ENCODE peak calls at places on chromosomes 3 and 15, in six cellular contexts. W is SK-N-SH, L is GM12878, V is HCT116, K is HepG2, Z is H1. P is an unnamed sample.

GRCh38 chr15:34374816-34375215 is 7.8 kb upstream of the LPCAT4 start:
- DNase-seq in W (no peak), L (no peak), V (no peak), K (no peak), Z (no peak), P (no peak)

GRCh38 chr3:45631486-45631885 is 36.9 kb downstream of the LIMD1 start:
- DNase-seq in W (no peak), L (no peak), V (no peak), K (no peak), Z (no peak), P (no peak)

GRCh38 chr3:11240496-11240895 is 31.7 kb upstream of the ATG7 start:
- DNase-seq in W (no peak), L (no peak), V (no peak), K (no peak), Z (no peak), P (no peak)

GRCh38 chr3:195015021-195015420 is 255.9 kb downstream of the XXYLT1 start:
- DNase-seq in W (no peak), L (no peak), V (no peak), K (no peak), Z (no peak), P (no peak)

GRCh38 chr3:184748219-184749135 is 36.6 kb upstream of the MAGEF1 start:
- DNase-seq in W (peak), L (peak), V (peak), K (peak), Z (no peak), P (peak)

GRCh38 chr15:34436956-34437442 is 609 bp downstream of the GOLGA8A start:
- DNase-seq in W (peak), L (no peak), V (no peak), K (peak), Z (no peak), P (peak)

GRCh38 chr3:52444860-52445793 is at the start of gene SEMA3G:
- DNase-seq in W (peak), L (no peak), V (peak), K (peak), Z (peak), P (peak)

GRCh38 chr3:185605566-185605965 is 19.5 kb downstream of the SENP2 start:
- DNase-seq in W (no peak), L (no peak), V (no peak), K (no peak), Z (no peak), P (no peak)

GRCh38 chr3:73350988-73351387 is 273.8 kb downstream of the PDZRN3 start:
- DNase-seq in W (no peak), L (no peak), V (no peak), K (no peak), Z (no peak), P (no peak)

GRCh38 chr15:58441376-58442070 is 9.7 kb downstream of the LIPC start:
- DNase-seq in W (no peak), L (no peak), V (no peak), K (no peak), Z (no peak), P (no peak)

GRCh38 chr3:141804447-141804777 is 41.2 kb downstream of the GRK7 start:
- DNase-seq in W (no peak), L (peak), V (no peak), K (no peak), Z (no peak), P (no peak)

GRCh38 chr3:128392812-128393544 is 73.7 kb downstream of the DNAJB8 start:
- DNase-seq in W (peak), L (no peak), V (no peak), K (no peak), Z (no peak), P (no peak)

GRCh38 chr3:17954801-17955200 is 212.4 kb upstream of the TBC1D5 start:
- DNase-seq in W (no peak), L (no peak), V (no peak), K (no peak), Z (no peak), P (no peak)

GRCh38 chr3:105402287-105402801 is 35.6 kb downstream of the ALCAM start:
- DNase-seq in W (no peak), L (no peak), V (peak), K (no peak), Z (no peak), P (no peak)

GRCh38 chr15:22887157-22887951 is 48.9 kb downstream of the NIPA2 start:
- DNase-seq in W (no peak), L (no peak), V (no peak), K (no peak), Z (no peak), P (no peak)

GRCh38 chr3:150588027-150588830 is 14.9 kb upstream of the SELENOT start:
- DNase-seq in W (no peak), L (no peak), V (no peak), K (no peak), Z (no peak), P (no peak)

GRCh38 chr15:59812889-59813288 is 123.8 kb upstream of the BNIP2 start:
- DNase-seq in W (no peak), L (no peak), V (no peak), K (no peak), Z (no peak), P (no peak)

GRCh38 chr3:185965496-185965895 is 27.7 kb upstream of the TRA2B start:
- DNase-seq in W (no peak), L (no peak), V (no peak), K (no peak), Z (no peak), P (no peak)

GRCh38 chr15:81146006-81146405 is 11.9 kb downstream of the CFAP161 start:
- DNase-seq in W (no peak), L (no peak), V (no peak), K (no peak), Z (no peak), P (no peak)
- TF ChIP-seq JUND in W (no peak), L (no peak), V (no peak), K (no peak), Z (no peak), P (no peak)

DNA sequence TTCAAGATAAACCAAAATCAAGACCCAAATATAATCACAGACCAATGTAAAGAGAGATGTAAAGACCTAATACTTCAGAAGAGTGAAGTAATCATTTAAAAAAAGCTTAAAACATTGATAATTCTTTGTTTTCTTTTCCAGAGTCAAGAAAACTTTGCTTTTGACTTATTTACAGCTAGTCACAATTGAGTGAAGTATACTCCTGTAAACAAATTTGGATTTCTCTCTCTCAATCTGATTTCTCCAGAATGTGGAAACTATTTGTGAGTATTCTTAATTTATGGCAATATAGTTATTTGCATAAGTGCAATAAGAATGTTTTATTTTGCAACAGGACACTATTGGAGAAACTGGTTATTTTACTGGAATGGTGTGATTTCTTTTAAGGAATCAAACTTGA is 43.7 kb upstream of the ZBTB20 start:
- DNase-seq in W (no peak), L (no peak), V (no peak), K (no peak), Z (no peak), P (no peak)
- TF ChIP-seq JUND in W (no peak), L (no peak), V (no peak), K (no peak), Z (no peak), P (no peak)

GRCh38 chr3:126494204-126494603 is 18.5 kb upstream of the ZXDC start:
- DNase-seq in W (no peak), L (no peak), V (no peak), K (no peak), Z (no peak), P (no peak)
- TF ChIP-seq JUND in W (no peak), L (no peak), V (no peak), K (no peak), Z (no peak), P (no peak)

GRCh38 chr3:48563382-48563918 is at the start of gene UCN2:
- DNase-seq in W (no peak), L (no peak), V (no peak), K (no peak), Z (no peak), P (no peak)
- TF ChIP-seq JUND in W (no peak), L (no peak), V (no peak), K (no peak), Z (no peak), P (no peak)

GRCh38 chr3:177932750-177933660 is 603.2 kb upstream of the KCNMB2 start:
- DNase-seq in W (no peak), L (no peak), V (no peak), K (no peak), Z (no peak), P (no peak)
- TF ChIP-seq JUND in W (peak), L (no peak), V (no peak), K (no peak), Z (no peak), P (no peak)

GRCh38 chr15:71344316-71344715 is 229.0 kb downstream of the THSD4 start:
- DNase-seq in W (no peak), L (no peak), V (no peak), K (no peak), Z (no peak), P (no peak)

GRCh38 chr15:71342658-71343057 is 227.4 kb downstream of the THSD4 start:
- DNase-seq in W (no peak), L (no peak), V (no peak), K (no peak), Z (no peak), P (no peak)

GRCh38 chr15:71338827-71339542 is 223.7 kb downstream of the THSD4 start:
- DNase-seq in W (no peak), L (no peak), V (no peak), K (no peak), Z (no peak), P (no peak)

GRCh38 chr15:71338251-71338650 is 223.0 kb downstream of the THSD4 start:
- DNase-seq in W (no peak), L (no peak), V (no peak), K (no peak), Z (no peak), P (no peak)

GRCh38 chr15:71341811-71342550 is 226.7 kb downstream of the THSD4 start:
- DNase-seq in W (no peak), L (no peak), V (no peak), K (no peak), Z (no peak), P (no peak)
- TF ChIP-seq JUND in W (no peak), L (no peak), V (no peak), K (no peak), Z (no peak), P (no peak)

GRCh38 chr15:26874774-26875475 is 8.1 kb downstream of the GABRA5 start:
- DNase-seq in W (no peak), L (no peak), V (no peak), K (no peak), Z (no peak), P (no peak)
- TF ChIP-seq JUND in W (no peak), L (no peak), V (no peak), K (no peak), Z (no peak), P (no peak)